ENCODE peak calls at places on chromosomes 4 and X, in five cellular contexts. Q is psoas muscle, F is WTC11, A is GM06990, X is GM20000. J is an unnamed sample.
A peak's percentile ranks its signal among the peaks of the same experiment; 100 is the strongest.

GRCh38 chr4:88177981-88178632 is 19.7 kb upstream of the ABCG2 start:
- DNase-seq in F (peak; percentile 64), Q (no peak), X (no peak), A (no peak), J (no peak)

GRCh38 chr4:5887361-5888221 is 5.3 kb downstream of the CRMP1 start:
- DNase-seq in F (peak; percentile 56), A (no peak), X (peak; percentile 27), Q (no peak), J (no peak)

GRCh38 chrX:77009691-77010090 is 437.5 kb upstream of the FGF16 start:
- DNase-seq in X (no peak), A (no peak), Q (no peak), F (no peak), J (no peak)

GRCh38 chr4:176789955-176790354 is 2.8 kb downstream of the VEGFC start:
- DNase-seq in A (no peak), X (peak; percentile 69), Q (no peak), F (no peak), J (peak; percentile 60)

GRCh38 chrX:154397888-154398667 is at the start of gene RPL10:
- DNase-seq in A (peak; percentile 96), X (peak; percentile 91), F (peak; percentile 91), Q (peak; percentile 92), J (peak; percentile 93)

GRCh38 chrX:97842468-97843199 is 958.9 kb downstream of the RPA4 start:
- DNase-seq in X (no peak), Q (no peak), A (no peak), F (no peak), J (peak; percentile 5)

GRCh38 chrX:26562156-26562555 is 346.2 kb downstream of the MAGEB5 start:
- DNase-seq in A (no peak), Q (no peak), X (no peak), F (no peak), J (no peak)

GRCh38 chrX:22373766-22374165 is 101.1 kb downstream of the CBLL2 start:
- DNase-seq in Q (no peak), X (no peak), A (no peak), F (no peak), J (no peak)

GRCh38 chrX:13857804-13858203 is 40.9 kb upstream of the GPM6B start:
- DNase-seq in X (no peak), Q (no peak), A (no peak), F (no peak), J (no peak)

GRCh38 chr4:90025248-90025647 is 101.9 kb upstream of the CCSER1 start:
- DNase-seq in A (no peak), F (no peak), X (peak; percentile 2), Q (no peak), J (no peak)

GRCh38 chr4:20422398-20422797 is 170.7 kb downstream of the SLIT2 start:
- DNase-seq in X (peak; percentile 16), Q (no peak), A (no peak), F (peak; percentile 71), J (no peak)

GRCh38 chr4:253936-254756 is 51.1 kb downstream of the ZNF732 start:
- DNase-seq in Q (no peak), F (no peak), A (no peak), X (no peak), J (no peak)

GRCh38 chr4:48594185-48594584 is 104.1 kb downstream of the ZAR1 start:
- DNase-seq in X (no peak), F (peak; percentile 16), A (no peak), Q (no peak), J (no peak)

GRCh38 chr4:2947926-2948325 is 15.3 kb downstream of the NOP14 start:
- DNase-seq in X (no peak), F (no peak), Q (no peak), A (no peak), J (no peak)

GRCh38 chr4:154024097-154024496 is 235.2 kb upstream of the SFRP2 start:
- DNase-seq in X (no peak), F (peak; percentile 39), Q (no peak), A (no peak), J (no peak)
- TF ChIP-seq CTCF in X (no peak), F (no peak), Q (no peak), A (peak; percentile 43), J (peak; percentile 13)

GRCh38 chr4:183353557-183353956 is 31.3 kb upstream of the CLDN24 start:
- DNase-seq in F (no peak), Q (no peak), A (no peak), X (no peak), J (no peak)
- TF ChIP-seq CTCF in F (no peak), Q (no peak), A (no peak), X (no peak), J (no peak)

GRCh38 chr4:71526626-71527406 is 188.0 kb downstream of the SLC4A4 start:
- DNase-seq in X (no peak), Q (no peak), F (no peak), A (no peak), J (no peak)
- TF ChIP-seq CTCF in X (no peak), Q (no peak), F (no peak), A (peak; percentile 44), J (no peak)

GRCh38 chr4:59838236-59838635 is 1361.9 kb upstream of the ADGRL3 start:
- DNase-seq in X (no peak), F (no peak), Q (no peak), A (no peak), J (no peak)

DNA sequence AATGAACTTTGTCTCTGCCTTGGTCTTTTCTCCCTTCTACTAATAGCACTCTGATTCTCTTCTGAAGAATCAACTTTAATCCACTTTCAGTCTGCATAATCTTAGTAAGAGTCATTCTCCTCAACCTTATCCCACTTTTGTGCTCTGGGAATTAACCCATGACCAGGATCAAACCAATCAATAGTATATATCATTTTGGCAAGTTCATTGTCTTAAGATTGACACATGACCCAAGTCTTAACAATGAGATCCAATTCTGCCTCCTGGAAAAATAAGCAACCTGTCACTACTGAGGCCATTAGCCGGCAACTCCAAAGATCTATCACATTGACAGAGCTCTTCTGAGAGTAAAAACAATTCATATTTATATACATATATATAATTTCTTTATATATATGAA is 1358.4 kb upstream of the ADGRL3 start:
- DNase-seq in F (no peak), Q (no peak), A (no peak), X (no peak), J (no peak)
- TF ChIP-seq CTCF in F (no peak), Q (no peak), A (no peak), X (no peak), J (no peak)

DNA sequence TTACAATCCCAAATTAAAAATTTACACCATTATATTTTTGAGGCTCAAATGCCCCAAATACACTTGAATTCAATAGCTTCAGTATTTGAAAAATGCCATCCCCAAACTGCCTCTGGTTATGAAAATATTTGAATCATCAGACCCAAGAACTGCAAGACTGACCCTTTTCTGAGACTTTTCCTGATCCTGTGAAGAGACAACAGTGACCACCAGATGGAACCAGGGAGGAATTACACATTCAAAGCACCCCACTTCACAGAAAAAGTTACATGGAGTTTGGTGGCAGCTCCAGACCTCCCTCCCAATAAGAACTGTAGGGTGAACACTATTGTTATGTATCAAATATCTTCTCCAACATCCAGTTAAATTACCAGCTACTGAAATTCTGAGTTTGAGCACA is 44.0 kb upstream of the SCD5 start:
- DNase-seq in X (no peak), A (no peak), F (no peak), Q (no peak), J (no peak)
- TF ChIP-seq CTCF in X (no peak), A (peak; percentile 7), F (no peak), Q (no peak), J (no peak)

GRCh38 chr4:1285790-1286553 is 3.7 kb upstream of the MAEA start:
- DNase-seq in F (peak; percentile 60), X (peak; percentile 29), A (no peak), Q (no peak), J (no peak)
- TF ChIP-seq CTCF in F (no peak), X (peak; percentile 13), A (peak; percentile 34), Q (no peak), J (no peak)

GRCh38 chr4:16883816-16884215 is 14.6 kb downstream of the LDB2 start:
- DNase-seq in Q (no peak), X (no peak), F (no peak), A (no peak), J (no peak)

GRCh38 chr4:16889945-16890344 is 8.5 kb downstream of the LDB2 start:
- DNase-seq in X (no peak), A (no peak), Q (no peak), F (no peak), J (no peak)

GRCh38 chr4:16887887-16888286 is 10.6 kb downstream of the LDB2 start:
- DNase-seq in X (no peak), Q (no peak), F (no peak), A (no peak), J (no peak)

GRCh38 chr4:16881151-16881884 is 17.1 kb downstream of the LDB2 start:
- DNase-seq in X (no peak), F (no peak), A (no peak), Q (no peak), J (no peak)

GRCh38 chr4:16884673-16885460 is 13.6 kb downstream of the LDB2 start:
- DNase-seq in Q (no peak), X (no peak), F (no peak), A (no peak), J (no peak)
- TF ChIP-seq CTCF in Q (no peak), X (no peak), F (peak; percentile 32), A (no peak), J (no peak)

GRCh38 chr4:41155194-41155830 is 59.0 kb downstream of the APBB2 start:
- DNase-seq in F (no peak), X (no peak), Q (no peak), A (no peak), J (no peak)

GRCh38 chr4:41157009-41157408 is 57.3 kb downstream of the APBB2 start:
- DNase-seq in Q (no peak), A (no peak), F (no peak), X (no peak), J (no peak)

GRCh38 chr4:41156574-41156973 is 57.8 kb downstream of the APBB2 start:
- DNase-seq in A (no peak), F (no peak), Q (no peak), X (no peak), J (no peak)

GRCh38 chr4:41154001-41154813 is 60.1 kb downstream of the APBB2 start:
- DNase-seq in F (no peak), A (no peak), X (no peak), Q (no peak), J (no peak)

GRCh38 chr4:41154814-41155177 is 59.5 kb downstream of the APBB2 start:
- DNase-seq in Q (no peak), F (no peak), A (no peak), X (no peak), J (no peak)
- TF ChIP-seq CTCF in Q (no peak), F (no peak), A (no peak), X (no peak), J (no peak)

GRCh38 chr4:73867783-73868182 is 1.4 kb upstream of the CXCL1 start:
- DNase-seq in A (no peak), F (no peak), Q (no peak), X (no peak), J (no peak)
- TF ChIP-seq CTCF in A (no peak), F (no peak), Q (no peak), X (no peak), J (no peak)

J was measured in GM13976.